ENCODE peak calls at places on chromosomes 12 and 14, in six cellular contexts. E is HFFc6; X is choroid plexus epithelial cell; P is glutamatergic neuron; S is T-cell; V is activated CD4-positive, alpha-beta T cell treated with anti-CD3 and anti-CD28 coated beads for 4 hours. U is an unnamed sample.

GRCh38 chr14:90795744-90796143 is 20.5 kb downstream of the TTC7B start:
- DNase-seq in E (peak), X (peak), P (peak), S (no peak), V (no peak), U (no peak)

GRCh38 chr12:105107176-105107496 is 395 bp upstream of the WASHC4 start:
- DNase-seq in E (no peak), X (peak), P (no peak), S (no peak), V (peak), U (no peak)

GRCh38 chr12:94509317-94509716 is 49.6 kb upstream of the CEP83 start:
- DNase-seq in E (no peak), X (peak), P (no peak), S (no peak), V (no peak), U (no peak)

GRCh38 chr12:45490232-45490881 is 239.1 kb upstream of the ARID2 start:
- DNase-seq in E (no peak), X (no peak), P (no peak), S (no peak), V (no peak), U (no peak)

GRCh38 chr12:131220007-131220685 is 266.4 kb downstream of the ADGRD1 start:
- DNase-seq in E (no peak), X (no peak), P (no peak), S (no peak), V (no peak), U (no peak)

GRCh38 chr14:57533214-57533613 is 39.6 kb upstream of the CCDC198 start:
- DNase-seq in E (no peak), X (peak), P (peak), S (no peak), V (no peak), U (no peak)

GRCh38 chr12:131598717-131599116 is 112.2 kb upstream of the SFSWAP start:
- DNase-seq in E (no peak), X (no peak), P (peak), S (no peak), V (no peak), U (no peak)

GRCh38 chr12:131751335-131751734 is 40.4 kb downstream of the SFSWAP start:
- DNase-seq in E (no peak), X (no peak), P (no peak), S (no peak), V (no peak), U (no peak)

GRCh38 chr14:104221071-104221625 is 82.8 kb downstream of the KIF26A start:
- DNase-seq in E (no peak), X (no peak), P (no peak), S (no peak), V (no peak), U (no peak)

GRCh38 chr12:95463019-95463418 is 10.9 kb upstream of the METAP2 start:
- DNase-seq in E (no peak), X (no peak), P (no peak), S (no peak), V (no peak), U (no peak)

GRCh38 chr12:79302171-79302841 is 388.5 kb downstream of the PAWR start:
- DNase-seq in E (no peak), X (no peak), P (no peak), S (no peak), V (no peak), U (no peak)

GRCh38 chr14:74508292-74508731 is 14.7 kb downstream of the ISCA2 start:
- DNase-seq in E (no peak), X (peak), P (no peak), S (no peak), V (no peak), U (no peak)

GRCh38 chr12:51941011-51941561 is 10.4 kb upstream of the ACVR1B start:
- DNase-seq in E (peak), X (peak), P (peak), S (no peak), V (no peak), U (no peak)

GRCh38 chr12:52907092-52907810 is 2.4 kb upstream of the KRT8 start:
- DNase-seq in E (no peak), X (peak), P (no peak), S (no peak), V (no peak), U (no peak)

GRCh38 chr14:28875937-28876910 is 109.6 kb downstream of the FOXG1 start:
- DNase-seq in E (no peak), X (no peak), P (no peak), S (no peak), V (no peak), U (no peak)

GRCh38 chr12:1920971-1921370 is 2.5 kb upstream of the CACNA2D4 start:
- DNase-seq in E (no peak), X (no peak), P (no peak), S (no peak), V (no peak), U (no peak)

GRCh38 chr12:57216014-57216891 is at the start of gene NXPH4:
- DNase-seq in E (no peak), X (no peak), P (no peak), S (no peak), V (peak), U (peak)

GRCh38 chr14:99117671-99118045 is 154.3 kb downstream of the BCL11B start:
- DNase-seq in E (no peak), X (no peak), P (no peak), S (no peak), V (no peak), U (no peak)

GRCh38 chr14:94545131-94545841 is 16.0 kb upstream of the SERPINA4 start:
- DNase-seq in E (no peak), X (peak), P (no peak), S (no peak), V (no peak), U (no peak)

GRCh38 chr14:98907271-98907670 is 364.7 kb downstream of the BCL11B start:
- DNase-seq in E (no peak), X (no peak), P (no peak), S (no peak), V (no peak), U (no peak)

GRCh38 chr12:70840966-70841365 is 79.6 kb downstream of the PTPRR start:
- DNase-seq in E (no peak), X (no peak), P (no peak), S (no peak), V (no peak), U (no peak)

GRCh38 chr14:22314183-22314820 is 274.7 kb downstream of the DAD1 start:
- DNase-seq in E (peak), X (peak), P (peak), S (no peak), V (no peak), U (no peak)

GRCh38 chr12:2374092-2374740 is 321.4 kb downstream of the CACNA1C start:
- DNase-seq in E (peak), X (no peak), P (no peak), S (no peak), V (no peak), U (no peak)

GRCh38 chr14:76917158-76917596 is 91.0 kb downstream of the LRRC74A start:
- DNase-seq in E (peak), X (peak), P (peak), S (no peak), V (no peak), U (no peak)

GRCh38 chr12:51925400-51926063 is 18.2 kb downstream of the ACVRL1 start:
- DNase-seq in E (no peak), X (no peak), P (no peak), S (no peak), V (no peak), U (no peak)

GRCh38 chr14:37592288-37593274 is 2.5 kb downstream of the FOXA1 start:
- DNase-seq in E (no peak), X (no peak), P (no peak), S (no peak), V (no peak), U (no peak)

GRCh38 chr12:100995771-100996170 is 201.2 kb downstream of the ANO4 start:
- DNase-seq in E (no peak), X (no peak), P (no peak), S (no peak), V (no peak), U (no peak)

GRCh38 chr12:69386921-69387320 is 27.4 kb downstream of the YEATS4 start:
- DNase-seq in E (no peak), X (no peak), P (no peak), S (no peak), V (no peak), U (no peak)

GRCh38 chr12:100404769-100405407 is 48.0 kb downstream of the SLC17A8 start:
- DNase-seq in E (no peak), X (peak), P (peak), S (no peak), V (no peak), U (no peak)

GRCh38 chr12:63403256-63403655 is 252.3 kb upstream of the AVPR1A start:
- DNase-seq in E (no peak), X (no peak), P (no peak), S (no peak), V (no peak), U (no peak)

GRCh38 chr14:35336171-35337073 is 44.2 kb downstream of the PSMA6 start:
- DNase-seq in E (no peak), X (peak), P (no peak), S (no peak), V (no peak), U (no peak)

GRCh38 chr12:49863946-49864816 is 21.3 kb upstream of the BCDIN3D start:
- DNase-seq in E (no peak), X (no peak), P (no peak), S (no peak), V (no peak), U (no peak)

U was measured in activated T-helper 1 cell treated with anti-CD3 and anti-CD28 coated beads, Interleukin-12 subunit alpha, Interleukin-12 subunit beta, Interleukin-2, Interleukin-4 antibody, amounts not matched to agents 30 ng/mL and 10 ng/mL and 1 ng/mL, durations not matched to agents 14 hours and 24 hours and 36 hours.